ENCODE peak calls at places on chromosomes 5 and 9, in seven cellular contexts. I is stimulated activated effector memory CD8-positive, alpha-beta T cell treated with anti-CD3 and anti-CD28 coated beads, Interleukin-12 subunit alpha, Interleukin-12 subunit beta, amount 100 ng/mL, for 72 hours; T is NCI-H2081; B is nucleus accumbens; W is HEK293T; G is Calu3; Y is stimulated activated CD8-positive, alpha-beta memory T cell treated with anti-CD3 and anti-CD28 coated beads, Interleukin-15, amount 100 ng/mL, for 1 hour. Z is an unnamed sample.

GRCh38 chr5:150112211-150113046 is 26.1 kb upstream of the CSF1R start:
- DNase-seq in T (no peak), Y (no peak), I (no peak), W (no peak), B (no peak), G (no peak), Z (no peak)

GRCh38 chr9:134895849-134896833 is 15.5 kb downstream of the FCN2 start:
- DNase-seq in G (no peak), W (peak), Y (no peak), B (no peak), T (no peak), I (peak), Z (no peak)

GRCh38 chr5:81247441-81247972 is 14.4 kb downstream of the CKMT2 start:
- DNase-seq in T (no peak), W (no peak), Y (no peak), I (no peak), B (no peak), G (no peak), Z (no peak)

GRCh38 chr5:150649108-150649827 is 8.8 kb downstream of the SYNPO start:
- DNase-seq in B (no peak), Y (no peak), T (no peak), I (no peak), G (no peak), W (no peak), Z (no peak)

GRCh38 chr9:19127881-19128719 is 808 bp upstream of the PLIN2 start:
- DNase-seq in W (no peak), Y (no peak), T (no peak), B (no peak), I (no peak), G (no peak), Z (peak)

GRCh38 chr5:175201393-175201792 is 242.6 kb downstream of the DRD1 start:
- DNase-seq in W (no peak), T (no peak), Y (no peak), B (no peak), G (no peak), I (no peak), Z (no peak)

GRCh38 chr9:80410106-80410505 is 838.3 kb downstream of the TLE4 start:
- DNase-seq in B (no peak), T (no peak), Y (no peak), W (no peak), G (no peak), I (no peak), Z (no peak)

GRCh38 chr5:78908173-78908901 is 76.8 kb downstream of the ARSB start:
- DNase-seq in B (no peak), W (peak), I (no peak), Y (no peak), G (no peak), T (no peak), Z (no peak)

GRCh38 chr9:31140316-31140715 is 1244.1 kb upstream of the ACO1 start:
- DNase-seq in I (no peak), G (no peak), T (peak), W (no peak), B (no peak), Y (no peak), Z (no peak)

GRCh38 chr9:108297025-108297424 is 558.8 kb downstream of the ACTL7B start:
- DNase-seq in Y (no peak), B (no peak), W (no peak), G (no peak), T (no peak), I (no peak), Z (no peak)

GRCh38 chr9:121192959-121193645 is 8.6 kb downstream of the RAB14 start:
- DNase-seq in I (no peak), Y (no peak), W (no peak), T (no peak), G (no peak), B (no peak), Z (no peak)

GRCh38 chr5:23507278-23507685 is at the start of gene PRDM9:
- DNase-seq in W (peak), I (no peak), G (no peak), Y (no peak), B (no peak), T (no peak), Z (no peak)

GRCh38 chr9:127519301-127520166 is 68.2 kb downstream of the LRSAM1 start:
- DNase-seq in G (peak), T (no peak), B (no peak), Y (no peak), I (peak), W (no peak), Z (peak)

GRCh38 chr9:75462866-75463265 is 374.6 kb downstream of the OSTF1 start:
- DNase-seq in Y (no peak), B (no peak), G (no peak), I (no peak), T (no peak), W (no peak), Z (no peak)